ENCODE peak calls at places on chromosome 18, in ten cellular contexts. Z is EL, O is NCI-H2081, V is NCI-H1092, C is mesendoderm, H is NCI-H1436, P is hypothalamus, L is GM04503, Y is A549, D is psoas muscle. R is an unnamed sample.

GRCh38 chr18:50637961-50638622 is 78.2 kb downstream of the MAPK4 start:
- DNase-seq in Z (no peak), O (no peak), V (no peak), C (no peak), H (no peak), P (no peak), L (no peak), Y (no peak), D (no peak), R (no peak)

GRCh38 chr18:77068321-77068841 is 64.2 kb downstream of the MBP start:
- DNase-seq in Z (peak), O (no peak), V (no peak), C (no peak), H (peak), P (no peak), L (no peak), Y (no peak), D (no peak), R (no peak)

GRCh38 chr18:54222922-54223567 is 1.4 kb downstream of the MBD2 start:
- DNase-seq in Z (no peak), O (no peak), V (no peak), C (peak), H (peak), P (no peak), L (no peak), Y (no peak), D (no peak), R (peak)

GRCh38 chr18:26617151-26617554 is 68.8 kb upstream of the KCTD1 start:
- DNase-seq in Z (peak), O (no peak), V (no peak), C (peak), H (no peak), P (no peak), L (peak), Y (peak), D (no peak), R (no peak)

GRCh38 chr18:46069524-46069923 is 2.5 kb downstream of the PSTPIP2 start:
- DNase-seq in Z (no peak), O (no peak), V (no peak), C (no peak), H (no peak), P (no peak), L (no peak), Y (no peak), D (no peak), R (no peak)

GRCh38 chr18:23259701-23260661 is 124.7 kb downstream of the CABLES1 start:
- DNase-seq in Z (peak), O (peak), V (peak), C (peak), H (no peak), P (no peak), L (peak), Y (no peak), D (peak), R (peak)

GRCh38 chr18:76528477-76529432 is 33.7 kb upstream of the ZNF516 start:
- DNase-seq in Z (peak), O (no peak), V (peak), C (peak), H (peak), P (no peak), L (no peak), Y (no peak), D (peak), R (no peak)

GRCh38 chr18:43068781-43069180 is 46.7 kb downstream of the RIT2 start:
- DNase-seq in Z (no peak), O (no peak), V (no peak), C (no peak), H (no peak), P (no peak), L (no peak), Y (no peak), D (no peak), R (no peak)

GRCh38 chr18:79812052-79812451 is 14.3 kb downstream of the KCNG2 start:
- DNase-seq in Z (no peak), O (no peak), V (no peak), C (no peak), H (no peak), P (no peak), L (no peak), Y (no peak), D (no peak), R (no peak)

GRCh38 chr18:41745166-41746049 is 209.6 kb upstream of the PIK3C3 start:
- DNase-seq in Z (peak), O (peak), V (peak), C (peak), H (peak), P (no peak), L (no peak), Y (peak), D (peak), R (peak)

GRCh38 chr18:27298215-27298804 is 113.2 kb upstream of the CHST9 start:
- DNase-seq in Z (no peak), O (no peak), V (no peak), C (peak), H (no peak), P (no peak), L (no peak), Y (no peak), D (no peak), R (peak)